ENCODE peak calls at places on chromosomes 12 and 14, in seven cellular contexts. Q is A673; D is OCI-LY7; C is heart left ventricle; A is H1; H is body of pancreas; Z is CD4-positive, CD25-positive, alpha-beta regulatory T cell. U is an unnamed sample. For H3K9me3, the result is how much of the 10 kb centered on the place peaks cover.

GRCh38 chr12:5432011-5432400 is at the start of gene NTF3:
- DNase-seq in Q (no peak), D (peak), C (no peak), A (peak), H (peak), Z (no peak), U (no peak)

GRCh38 chr12:71694099-71694820 is 8.4 kb downstream of the TMEM19 start:
- DNase-seq in Q (no peak), D (peak), C (no peak), A (no peak), H (no peak), Z (no peak), U (no peak)

GRCh38 chr12:4307593-4308333 is 13.2 kb upstream of the TIGAR start:
- DNase-seq in Q (peak), D (peak), C (peak), A (peak), H (peak), Z (no peak), U (peak)

GRCh38 chr12:112928978-112929377 is 9.3 kb upstream of the OAS3 start:
- DNase-seq in Q (no peak), D (no peak), C (no peak), A (no peak), H (no peak), Z (no peak), U (no peak)

GRCh38 chr12:113655479-113655878 is 183.8 kb upstream of the LHX5 start:
- DNase-seq in Q (no peak), D (no peak), C (no peak), A (no peak), H (no peak), Z (no peak), U (no peak)

GRCh38 chr12:64610092-64610659 is at the start of gene RASSF3:
- DNase-seq in Q (peak), D (peak), C (peak), A (peak), H (peak), Z (peak), U (peak)

GRCh38 chr12:57759360-57759980 is 4.6 kb downstream of the MARCHF9 start:
- DNase-seq in Q (no peak), D (peak), C (no peak), A (no peak), H (peak), Z (peak), U (peak)

GRCh38 chr12:50387972-50388478 is 8.4 kb downstream of the FAM186A start:
- DNase-seq in Q (no peak), D (no peak), C (no peak), A (peak), H (no peak), Z (no peak), U (no peak)

GRCh38 chr12:15627995-15628945 is 160.9 kb downstream of the EPS8 start:
- DNase-seq in Q (no peak), D (no peak), C (no peak), A (no peak), H (no peak), Z (no peak), U (no peak)
- H3K9me3 ChIP-seq in Q (under half), D (under half), C (under half), A (under half), H (under half), Z (under half), U (under half)

GRCh38 chr12:126908765-126909142 is 1358.2 kb upstream of the TMEM132C start:
- DNase-seq in Q (no peak), D (no peak), C (no peak), A (no peak), H (no peak), Z (no peak), U (no peak)
- H3K9me3 ChIP-seq in Q (under half), D (under half), C (under half), A (under half), H (under half), Z (under half), U (under half)

GRCh38 chr14:28365510-28365909 is 401.1 kb upstream of the FOXG1 start:
- DNase-seq in Q (no peak), D (no peak), C (no peak), A (no peak), H (no peak), Z (no peak), U (no peak)

GRCh38 chr14:28356819-28357218 is 409.8 kb upstream of the FOXG1 start:
- DNase-seq in Q (no peak), D (no peak), C (no peak), A (no peak), H (no peak), Z (no peak), U (no peak)

GRCh38 chr14:28361486-28361885 is 405.1 kb upstream of the FOXG1 start:
- DNase-seq in Q (no peak), D (no peak), C (no peak), A (no peak), H (no peak), Z (no peak), U (no peak)
- H3K9me3 ChIP-seq in Q (under half), D (under half), C (under half), A (under half), H (under half), Z (under half), U (under half)

GRCh38 chr14:82432531-82432930 is 898.9 kb upstream of the SEL1L start:
- DNase-seq in Q (no peak), D (no peak), C (no peak), A (no peak), H (no peak), Z (no peak), U (no peak)

GRCh38 chr14:82431031-82431430 is 897.4 kb upstream of the SEL1L start:
- DNase-seq in Q (no peak), D (no peak), C (no peak), A (no peak), H (no peak), Z (no peak), U (no peak)
- H3K9me3 ChIP-seq in Q (under half), D (under half), C (under half), A (under half), H (under half), Z (under half), U (under half)

DNA sequence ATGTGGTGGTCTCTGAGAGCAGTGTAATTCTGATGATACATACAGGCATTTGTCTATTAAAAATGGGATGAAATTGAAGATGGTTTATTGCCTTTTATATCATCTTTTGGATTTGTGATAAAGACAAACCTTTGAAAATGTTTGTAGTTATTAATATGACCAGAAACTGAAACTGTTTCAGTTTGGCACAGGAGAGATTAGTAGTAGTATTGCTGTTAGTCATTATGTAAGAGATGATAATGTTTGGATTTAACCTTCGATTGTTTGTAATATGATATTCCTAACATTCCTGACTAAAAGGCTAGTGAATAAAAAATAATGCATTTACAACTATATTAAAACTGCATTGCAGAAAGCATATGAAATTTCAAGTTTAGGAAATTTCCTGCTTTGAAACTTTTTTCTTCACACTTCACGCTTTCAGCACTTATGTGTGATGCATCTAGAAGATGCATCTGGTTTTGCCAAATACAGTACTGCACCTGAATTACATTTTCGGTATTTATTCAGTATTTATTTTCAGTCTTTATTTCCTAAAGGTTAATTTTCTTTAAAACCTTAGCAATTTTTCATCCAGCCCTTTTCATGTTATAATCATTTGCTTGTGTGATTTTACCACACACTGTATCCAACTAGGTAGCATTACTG is 25.5 kb downstream of the ADIPOR2 start:
- DNase-seq in Q (no peak), D (no peak), C (no peak), A (no peak), H (no peak), Z (no peak), U (no peak)
- H3K9me3 ChIP-seq in Q (under half), D (under half), C (under half), A (under half), H (under half), Z (under half), U (under half)

DNA sequence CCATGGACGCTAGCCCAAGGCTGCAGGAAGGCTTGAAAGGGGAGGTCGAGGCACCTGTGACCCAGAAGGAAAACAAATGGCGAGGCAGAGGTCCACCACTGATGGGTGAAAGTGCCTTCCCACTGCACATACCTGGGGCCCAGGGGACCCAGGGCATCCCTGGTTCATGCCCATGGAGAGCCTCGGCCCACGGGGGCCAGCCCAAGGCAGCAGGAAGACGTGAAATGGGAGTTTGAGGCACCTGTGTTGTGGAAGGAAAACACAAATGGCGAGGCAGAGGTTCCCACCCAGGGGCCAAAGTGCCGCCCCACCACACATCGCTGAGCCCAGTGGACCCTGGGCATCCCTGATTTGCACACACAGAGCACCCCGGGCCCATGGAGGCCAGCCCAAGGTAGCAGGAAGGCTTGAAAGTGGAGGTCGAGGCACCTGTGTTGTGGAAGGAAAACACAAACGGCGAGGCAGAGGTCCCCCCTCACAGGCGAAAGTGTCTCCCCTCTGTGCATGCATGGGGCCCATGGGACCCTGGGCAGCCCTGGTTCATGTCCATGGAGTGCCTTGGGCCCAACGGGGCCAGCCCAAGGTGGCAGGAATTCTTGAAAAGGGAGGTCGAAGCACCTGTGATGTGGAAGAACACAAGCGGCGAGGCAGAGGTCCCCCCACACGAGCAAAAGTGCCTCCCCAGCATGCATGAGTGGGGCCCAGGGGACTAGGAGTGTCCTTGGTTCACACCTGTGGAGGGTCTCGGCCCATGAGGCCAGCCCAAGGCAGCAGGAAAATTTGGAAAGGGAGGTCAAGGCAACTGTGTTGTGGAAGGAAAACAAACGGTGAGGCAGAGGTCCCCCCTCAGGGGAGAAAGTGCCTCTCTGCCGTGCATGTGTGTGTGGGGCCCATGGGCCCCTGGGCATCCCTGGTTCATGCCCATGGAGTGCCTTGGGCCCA is 383.3 kb downstream of the ALG10 start:
- DNase-seq in Q (no peak), D (no peak), C (peak), A (peak), H (peak), Z (no peak), U (no peak)
- H3K9me3 ChIP-seq in Q (half or more), D (under half), C (half or more), A (half or more), H (half or more), Z (under half), U (half or more)

GRCh38 chr14:29236848-29237247 is 470.3 kb downstream of the FOXG1 start:
- DNase-seq in Q (peak), D (no peak), C (no peak), A (no peak), H (no peak), Z (no peak), U (no peak)
- H3K9me3 ChIP-seq in Q (under half), D (under half), C (under half), A (under half), H (under half), Z (under half), U (under half)

DNA sequence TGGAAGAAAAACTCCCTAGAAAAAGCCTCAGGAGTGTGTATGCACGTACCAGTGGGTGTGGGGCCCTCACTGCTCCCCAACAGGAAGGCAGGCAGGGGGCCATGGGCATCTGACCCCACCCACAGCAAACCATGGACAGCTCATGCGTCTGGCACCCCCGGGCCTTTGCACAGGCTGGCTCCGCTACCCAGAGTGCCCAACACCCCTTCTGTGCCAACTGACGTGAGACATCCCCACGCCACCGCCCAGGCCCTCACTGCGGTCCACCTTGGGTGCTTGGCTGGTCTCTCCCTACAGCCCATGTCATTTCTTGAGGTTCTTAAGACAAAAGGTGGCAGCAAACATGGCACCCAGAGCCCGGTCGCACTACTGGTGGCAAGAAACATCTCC is 91.4 kb downstream of the NCOR2 start:
- DNase-seq in Q (no peak), D (no peak), C (peak), A (no peak), H (no peak), Z (no peak), U (no peak)
- H3K9me3 ChIP-seq in Q (under half), D (under half), C (under half), A (under half), H (under half), Z (under half), U (under half)

GRCh38 chr12:66232258-66232657 is 43.2 kb downstream of the IRAK3 start:
- DNase-seq in Q (no peak), D (peak), C (no peak), A (no peak), H (peak), Z (no peak), U (no peak)
- H3K9me3 ChIP-seq in Q (under half), D (under half), C (under half), A (under half), H (under half), Z (under half), U (under half)

GRCh38 chr14:103271189-103271588 is 62.8 kb upstream of the EIF5 start:
- DNase-seq in Q (no peak), D (no peak), C (no peak), A (no peak), H (no peak), Z (no peak), U (no peak)

DNA sequence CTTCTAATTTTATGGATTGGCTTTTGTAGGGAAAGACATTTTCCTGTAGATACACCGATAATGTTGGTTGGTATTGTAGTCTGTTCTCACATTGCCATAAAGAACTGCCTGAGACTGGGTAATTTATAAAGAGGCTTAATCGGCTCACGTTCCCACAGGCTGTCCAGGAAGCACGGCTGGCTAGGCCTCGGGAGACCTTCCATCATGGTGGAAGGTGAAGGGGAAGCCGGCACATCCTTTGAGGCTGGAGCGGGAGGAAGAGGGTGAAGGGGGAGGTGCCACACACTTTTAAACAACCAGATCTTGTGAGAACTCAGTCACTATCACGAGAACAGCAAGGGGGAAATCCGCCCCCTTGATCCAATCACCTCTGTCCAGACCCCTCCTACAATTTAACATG is 66.8 kb upstream of the EIF5 start:
- DNase-seq in Q (no peak), D (no peak), C (no peak), A (peak), H (no peak), Z (no peak), U (no peak)
- H3K9me3 ChIP-seq in Q (under half), D (under half), C (under half), A (under half), H (under half), Z (under half), U (under half)